ENCODE peak calls at places on chromosomes 1 and 21, in ten cellular contexts. One of them, this sample, is unnamed.

GRCh38 chr1:159959451-159959850 is 5.4 kb upstream of the SLAMF9 start:
- DNase-seq in progenitor cell of endocrine pancreas: no peak
- DNase-seq in astrocyte: peak
- DNase-seq in MM.1S: no peak
- DNase-seq in left ventricle myocardium inferior: no peak
- DNase-seq in A549: no peak
- DNase-seq in endodermal cell: peak
- DNase-seq in HFFc6: no peak
- DNase-seq in foreskin fibroblast: no peak
- DNase-seq in ovary: no peak
- DNase-seq in this sample: peak

GRCh38 chr1:119279441-119280415 is 88.9 kb upstream of the HAO2 start:
- DNase-seq in ovary: peak
- DNase-seq in left ventricle myocardium inferior: no peak
- DNase-seq in foreskin fibroblast: peak
- DNase-seq in endodermal cell: no peak
- DNase-seq in MM.1S: no peak
- DNase-seq in progenitor cell of endocrine pancreas: no peak
- DNase-seq in HFFc6: peak
- DNase-seq in A549: peak
- DNase-seq in astrocyte: peak
- DNase-seq in this sample: peak

GRCh38 chr21:25343774-25344545 is 263.3 kb downstream of the MRPL39 start:
- DNase-seq in foreskin fibroblast: no peak
- DNase-seq in endodermal cell: no peak
- DNase-seq in left ventricle myocardium inferior: no peak
- DNase-seq in HFFc6: no peak
- DNase-seq in astrocyte: no peak
- DNase-seq in MM.1S: no peak
- DNase-seq in ovary: no peak
- DNase-seq in progenitor cell of endocrine pancreas: no peak
- DNase-seq in A549: no peak
- DNase-seq in this sample: no peak

GRCh38 chr21:33938381-33938780 is 22.8 kb upstream of the ATP5PO start:
- DNase-seq in progenitor cell of endocrine pancreas: no peak
- DNase-seq in HFFc6: no peak
- DNase-seq in left ventricle myocardium inferior: no peak
- DNase-seq in A549: no peak
- DNase-seq in foreskin fibroblast: no peak
- DNase-seq in endodermal cell: no peak
- DNase-seq in MM.1S: no peak
- DNase-seq in ovary: no peak
- DNase-seq in astrocyte: no peak
- DNase-seq in this sample: no peak

GRCh38 chr1:234602334-234603220 is 7.4 kb downstream of the IRF2BP2 start:
- DNase-seq in astrocyte: peak
- DNase-seq in foreskin fibroblast: peak
- DNase-seq in endodermal cell: no peak
- DNase-seq in A549: peak
- DNase-seq in HFFc6: peak
- DNase-seq in progenitor cell of endocrine pancreas: no peak
- DNase-seq in left ventricle myocardium inferior: no peak
- DNase-seq in MM.1S: no peak
- DNase-seq in ovary: no peak
- DNase-seq in this sample: peak

GRCh38 chr1:100347009-100347966 is 5.0 kb upstream of the CDC14A start:
- DNase-seq in left ventricle myocardium inferior: no peak
- DNase-seq in endodermal cell: no peak
- DNase-seq in astrocyte: peak
- DNase-seq in HFFc6: no peak
- DNase-seq in foreskin fibroblast: no peak
- DNase-seq in MM.1S: no peak
- DNase-seq in A549: no peak
- DNase-seq in ovary: no peak
- DNase-seq in progenitor cell of endocrine pancreas: no peak
- DNase-seq in this sample: peak

GRCh38 chr1:220046052-220046930 is at the start of gene EPRS1:
- DNase-seq in foreskin fibroblast: peak
- DNase-seq in ovary: peak
- DNase-seq in HFFc6: peak
- DNase-seq in endodermal cell: peak
- DNase-seq in A549: peak
- DNase-seq in left ventricle myocardium inferior: peak
- DNase-seq in MM.1S: peak
- DNase-seq in progenitor cell of endocrine pancreas: peak
- DNase-seq in astrocyte: peak
- DNase-seq in this sample: peak

GRCh38 chr1:46757256-46757955 is 38.5 kb upstream of the EFCAB14 start:
- DNase-seq in endodermal cell: peak
- DNase-seq in MM.1S: no peak
- DNase-seq in progenitor cell of endocrine pancreas: no peak
- DNase-seq in HFFc6: no peak
- DNase-seq in left ventricle myocardium inferior: no peak
- DNase-seq in astrocyte: peak
- DNase-seq in A549: no peak
- DNase-seq in ovary: no peak
- DNase-seq in foreskin fibroblast: no peak
- DNase-seq in this sample: no peak

GRCh38 chr1:168112673-168113305 is 23.9 kb downstream of the GPR161 start:
- DNase-seq in ovary: no peak
- DNase-seq in progenitor cell of endocrine pancreas: no peak
- DNase-seq in left ventricle myocardium inferior: no peak
- DNase-seq in astrocyte: peak
- DNase-seq in endodermal cell: no peak
- DNase-seq in A549: no peak
- DNase-seq in foreskin fibroblast: peak
- DNase-seq in HFFc6: peak
- DNase-seq in MM.1S: peak
- DNase-seq in this sample: peak

GRCh38 chr1:12756756-12757433 is 10.9 kb downstream of the CFAP107 start:
- DNase-seq in HFFc6: no peak
- DNase-seq in A549: no peak
- DNase-seq in endodermal cell: peak
- DNase-seq in ovary: no peak
- DNase-seq in MM.1S: no peak
- DNase-seq in left ventricle myocardium inferior: no peak
- DNase-seq in foreskin fibroblast: peak
- DNase-seq in progenitor cell of endocrine pancreas: no peak
- DNase-seq in astrocyte: no peak
- DNase-seq in this sample: no peak

GRCh38 chr1:12368646-12369045 is 138.8 kb downstream of the VPS13D start:
- DNase-seq in MM.1S: no peak
- DNase-seq in A549: no peak
- DNase-seq in ovary: no peak
- DNase-seq in astrocyte: no peak
- DNase-seq in progenitor cell of endocrine pancreas: no peak
- DNase-seq in left ventricle myocardium inferior: no peak
- DNase-seq in HFFc6: no peak
- DNase-seq in endodermal cell: no peak
- DNase-seq in foreskin fibroblast: no peak
- DNase-seq in this sample: no peak

GRCh38 chr1:119276558-119276957 is 92.0 kb upstream of the HAO2 start:
- DNase-seq in left ventricle myocardium inferior: no peak
- DNase-seq in foreskin fibroblast: no peak
- DNase-seq in progenitor cell of endocrine pancreas: no peak
- DNase-seq in MM.1S: no peak
- DNase-seq in A549: no peak
- DNase-seq in ovary: no peak
- DNase-seq in endodermal cell: peak
- DNase-seq in astrocyte: no peak
- DNase-seq in HFFc6: no peak
- DNase-seq in this sample: no peak

GRCh38 chr21:45521241-45521640 is 21.0 kb downstream of the SLC19A1 start:
- DNase-seq in HFFc6: no peak
- DNase-seq in foreskin fibroblast: no peak
- DNase-seq in left ventricle myocardium inferior: no peak
- DNase-seq in MM.1S: no peak
- DNase-seq in ovary: no peak
- DNase-seq in progenitor cell of endocrine pancreas: no peak
- DNase-seq in endodermal cell: no peak
- DNase-seq in astrocyte: no peak
- DNase-seq in A549: no peak
- DNase-seq in this sample: no peak

GRCh38 chr1:3481836-3482589 is 27.5 kb downstream of the ARHGEF16 start:
- DNase-seq in endodermal cell: no peak
- DNase-seq in ovary: no peak
- DNase-seq in foreskin fibroblast: peak
- DNase-seq in A549: peak
- DNase-seq in MM.1S: no peak
- DNase-seq in HFFc6: peak
- DNase-seq in left ventricle myocardium inferior: no peak
- DNase-seq in progenitor cell of endocrine pancreas: no peak
- DNase-seq in astrocyte: no peak
- DNase-seq in this sample: peak

GRCh38 chr1:3483801-3484444 is 29.5 kb downstream of the ARHGEF16 start:
- DNase-seq in ovary: no peak
- DNase-seq in foreskin fibroblast: peak
- DNase-seq in A549: peak
- DNase-seq in MM.1S: peak
- DNase-seq in HFFc6: no peak
- DNase-seq in astrocyte: no peak
- DNase-seq in left ventricle myocardium inferior: no peak
- DNase-seq in progenitor cell of endocrine pancreas: peak
- DNase-seq in endodermal cell: peak
- DNase-seq in this sample: peak

GRCh38 chr1:3481046-3481445 is 26.6 kb downstream of the ARHGEF16 start:
- DNase-seq in astrocyte: no peak
- DNase-seq in left ventricle myocardium inferior: no peak
- DNase-seq in foreskin fibroblast: no peak
- DNase-seq in MM.1S: no peak
- DNase-seq in A549: no peak
- DNase-seq in ovary: no peak
- DNase-seq in HFFc6: no peak
- DNase-seq in progenitor cell of endocrine pancreas: no peak
- DNase-seq in endodermal cell: no peak
- DNase-seq in this sample: no peak

GRCh38 chr1:3483380-3483779 is 28.9 kb downstream of the ARHGEF16 start:
- DNase-seq in left ventricle myocardium inferior: no peak
- DNase-seq in ovary: no peak
- DNase-seq in HFFc6: no peak
- DNase-seq in endodermal cell: no peak
- DNase-seq in A549: no peak
- DNase-seq in MM.1S: no peak
- DNase-seq in astrocyte: no peak
- DNase-seq in progenitor cell of endocrine pancreas: no peak
- DNase-seq in foreskin fibroblast: no peak
- DNase-seq in this sample: no peak

GRCh38 chr1:3482590-3482899 is 28.1 kb downstream of the ARHGEF16 start:
- DNase-seq in astrocyte: no peak
- DNase-seq in HFFc6: no peak
- DNase-seq in endodermal cell: peak
- DNase-seq in ovary: no peak
- DNase-seq in MM.1S: no peak
- DNase-seq in left ventricle myocardium inferior: no peak
- DNase-seq in progenitor cell of endocrine pancreas: no peak
- DNase-seq in A549: peak
- DNase-seq in foreskin fibroblast: no peak
- DNase-seq in this sample: no peak
- TF ChIP-seq CTCF in astrocyte: no peak
- TF ChIP-seq CTCF in HFFc6: peak
- TF ChIP-seq CTCF in endodermal cell: peak
- TF ChIP-seq CTCF in ovary: no peak
- TF ChIP-seq CTCF in MM.1S: peak
- TF ChIP-seq CTCF in left ventricle myocardium inferior: no peak
- TF ChIP-seq CTCF in progenitor cell of endocrine pancreas: no peak
- TF ChIP-seq CTCF in A549: no peak
- TF ChIP-seq CTCF in foreskin fibroblast: peak
- TF ChIP-seq CTCF in this sample: no peak

GRCh38 chr1:112508242-112509004 is at the start of gene WNT2B:
- DNase-seq in progenitor cell of endocrine pancreas: no peak
- DNase-seq in foreskin fibroblast: peak
- DNase-seq in MM.1S: peak
- DNase-seq in astrocyte: no peak
- DNase-seq in A549: peak
- DNase-seq in ovary: peak
- DNase-seq in HFFc6: no peak
- DNase-seq in left ventricle myocardium inferior: no peak
- DNase-seq in endodermal cell: peak
- DNase-seq in this sample: no peak
- TF ChIP-seq CTCF in progenitor cell of endocrine pancreas: no peak
- TF ChIP-seq CTCF in foreskin fibroblast: no peak
- TF ChIP-seq CTCF in MM.1S: no peak
- TF ChIP-seq CTCF in astrocyte: no peak
- TF ChIP-seq CTCF in A549: no peak
- TF ChIP-seq CTCF in ovary: peak
- TF ChIP-seq CTCF in HFFc6: no peak
- TF ChIP-seq CTCF in left ventricle myocardium inferior: no peak
- TF ChIP-seq CTCF in endodermal cell: peak
- TF ChIP-seq CTCF in this sample: no peak

GRCh38 chr1:25245393-25245792 is 1.9 kb downstream of the RSRP1 start:
- DNase-seq in ovary: no peak
- DNase-seq in A549: no peak
- DNase-seq in foreskin fibroblast: no peak
- DNase-seq in left ventricle myocardium inferior: no peak
- DNase-seq in HFFc6: no peak
- DNase-seq in MM.1S: no peak
- DNase-seq in astrocyte: no peak
- DNase-seq in endodermal cell: no peak
- DNase-seq in progenitor cell of endocrine pancreas: no peak
- DNase-seq in this sample: no peak

GRCh38 chr1:25245809-25246599 is 1.2 kb downstream of the RSRP1 start:
- DNase-seq in A549: peak
- DNase-seq in endodermal cell: no peak
- DNase-seq in foreskin fibroblast: peak
- DNase-seq in ovary: no peak
- DNase-seq in left ventricle myocardium inferior: no peak
- DNase-seq in HFFc6: peak
- DNase-seq in astrocyte: no peak
- DNase-seq in MM.1S: no peak
- DNase-seq in progenitor cell of endocrine pancreas: no peak
- DNase-seq in this sample: peak

GRCh38 chr1:25246600-25247023 is 642 bp downstream of the RSRP1 start:
- DNase-seq in HFFc6: no peak
- DNase-seq in ovary: peak
- DNase-seq in progenitor cell of endocrine pancreas: peak
- DNase-seq in A549: no peak
- DNase-seq in left ventricle myocardium inferior: peak
- DNase-seq in endodermal cell: peak
- DNase-seq in MM.1S: no peak
- DNase-seq in foreskin fibroblast: peak
- DNase-seq in astrocyte: no peak
- DNase-seq in this sample: no peak

GRCh38 chr1:25247024-25247828 is at the start of gene RSRP1:
- DNase-seq in astrocyte: peak
- DNase-seq in foreskin fibroblast: peak
- DNase-seq in ovary: peak
- DNase-seq in progenitor cell of endocrine pancreas: peak
- DNase-seq in MM.1S: peak
- DNase-seq in HFFc6: peak
- DNase-seq in left ventricle myocardium inferior: peak
- DNase-seq in endodermal cell: peak
- DNase-seq in A549: peak
- DNase-seq in this sample: peak

GRCh38 chr1:25247829-25248754 is 838 bp upstream of the RSRP1 start:
- DNase-seq in A549: no peak
- DNase-seq in MM.1S: no peak
- DNase-seq in foreskin fibroblast: no peak
- DNase-seq in left ventricle myocardium inferior: no peak
- DNase-seq in endodermal cell: no peak
- DNase-seq in progenitor cell of endocrine pancreas: no peak
- DNase-seq in astrocyte: no peak
- DNase-seq in ovary: no peak
- DNase-seq in HFFc6: no peak
- DNase-seq in this sample: no peak
- TF ChIP-seq CTCF in A549: no peak
- TF ChIP-seq CTCF in MM.1S: no peak
- TF ChIP-seq CTCF in foreskin fibroblast: no peak
- TF ChIP-seq CTCF in left ventricle myocardium inferior: no peak
- TF ChIP-seq CTCF in endodermal cell: peak
- TF ChIP-seq CTCF in progenitor cell of endocrine pancreas: peak
- TF ChIP-seq CTCF in astrocyte: no peak
- TF ChIP-seq CTCF in ovary: no peak
- TF ChIP-seq CTCF in HFFc6: peak
- TF ChIP-seq CTCF in this sample: no peak

GRCh38 chr1:47948126-47948525 is 49.1 kb downstream of the TRABD2B start:
- DNase-seq in MM.1S: no peak
- DNase-seq in astrocyte: no peak
- DNase-seq in HFFc6: no peak
- DNase-seq in left ventricle myocardium inferior: no peak
- DNase-seq in foreskin fibroblast: peak
- DNase-seq in endodermal cell: peak
- DNase-seq in progenitor cell of endocrine pancreas: no peak
- DNase-seq in ovary: no peak
- DNase-seq in A549: no peak
- DNase-seq in this sample: peak
- TF ChIP-seq CTCF in MM.1S: no peak
- TF ChIP-seq CTCF in astrocyte: no peak
- TF ChIP-seq CTCF in HFFc6: no peak
- TF ChIP-seq CTCF in left ventricle myocardium inferior: no peak
- TF ChIP-seq CTCF in foreskin fibroblast: no peak
- TF ChIP-seq CTCF in endodermal cell: peak
- TF ChIP-seq CTCF in progenitor cell of endocrine pancreas: peak
- TF ChIP-seq CTCF in ovary: no peak
- TF ChIP-seq CTCF in A549: no peak
- TF ChIP-seq CTCF in this sample: peak

This sample was measured in fibroblast of mammary gland.